ENCODE peak calls at places on chromosome 14, in five cellular contexts. X is A549, O is transverse colon, A is sigmoid colon, K is K562. D is an unnamed sample.

GRCh38 chr14:74697543-74697942 is 15.3 kb downstream of the AREL1 start:
- DNase-seq in O (no peak), K (no peak), A (no peak), X (no peak), D (no peak)

GRCh38 chr14:74596747-74597456 is 15.1 kb downstream of the LTBP2 start:
- DNase-seq in A (no peak), K (no peak), O (no peak), X (no peak), D (peak)

GRCh38 chr14:39434401-39434800 is 2.2 kb upstream of the FBXO33 start:
- DNase-seq in O (no peak), X (no peak), A (no peak), K (no peak), D (no peak)

GRCh38 chr14:61653507-61653906 is 41.8 kb upstream of the HIF1A start:
- DNase-seq in K (no peak), O (no peak), A (peak), X (no peak), D (no peak)

GRCh38 chr14:74488788-74489397 is 4.2 kb downstream of the NPC2 start:
- DNase-seq in K (no peak), A (no peak), O (no peak), X (no peak), D (no peak)

GRCh38 chr14:71103662-71104484 is 196.6 kb downstream of the PCNX1 start:
- DNase-seq in A (no peak), X (peak), K (peak), O (no peak), D (no peak)

GRCh38 chr14:88682495-88683114 is 110.1 kb downstream of the EML5 start:
- DNase-seq in O (no peak), X (no peak), K (no peak), A (no peak), D (no peak)

GRCh38 chr14:75435473-75435872 is 7.7 kb downstream of the JDP2 start:
- DNase-seq in X (no peak), A (no peak), K (no peak), O (no peak), D (no peak)

GRCh38 chr14:104223101-104223809 is 84.9 kb downstream of the KIF26A start:
- DNase-seq in A (no peak), K (peak), X (no peak), O (peak), D (peak)

GRCh38 chr14:32662234-32662633 is 276.4 kb upstream of the NPAS3 start:
- DNase-seq in O (no peak), X (no peak), K (no peak), A (no peak), D (no peak)

GRCh38 chr14:34912182-34912581 is 37.0 kb upstream of the BAZ1A start:
- DNase-seq in K (no peak), X (no peak), O (no peak), A (no peak), D (no peak)

GRCh38 chr14:21061347-21061668 is 3.7 kb downstream of the RNASE8 start:
- DNase-seq in X (no peak), A (no peak), O (no peak), K (no peak), D (no peak)

GRCh38 chr14:70108419-70108818 is 80.3 kb downstream of the SLC8A3 start:
- DNase-seq in A (no peak), X (no peak), K (no peak), O (no peak), D (no peak)

GRCh38 chr14:102504951-102505600 is 4.5 kb downstream of the ANKRD9 start:
- DNase-seq in A (no peak), X (no peak), K (no peak), O (no peak), D (no peak)

DNA sequence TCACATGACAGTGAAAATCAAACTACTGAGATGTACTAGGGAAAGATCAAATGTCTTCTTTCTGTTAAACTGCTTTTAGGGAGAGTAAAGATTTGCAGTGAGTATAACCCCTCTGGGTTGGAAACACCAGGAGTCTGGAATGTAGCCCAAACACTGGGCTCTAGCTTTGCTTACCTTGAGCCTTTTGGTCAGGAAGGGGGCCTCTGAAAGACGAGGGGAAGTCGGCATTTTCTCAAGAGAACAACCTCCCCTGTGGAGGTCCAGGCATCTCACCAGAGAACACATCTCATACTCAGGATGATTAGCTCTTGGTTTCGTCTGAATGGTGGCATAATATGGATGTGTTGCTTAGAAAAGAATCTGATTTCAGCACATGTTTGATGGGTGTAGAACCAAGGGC is 169.0 kb downstream of the ZFP36L1 start:
- DNase-seq in O (no peak), K (no peak), X (no peak), A (no peak), D (no peak)
- H3K4me3 ChIP-seq in O (no peak), K (no peak), X (no peak), A (no peak), D (no peak)

DNA sequence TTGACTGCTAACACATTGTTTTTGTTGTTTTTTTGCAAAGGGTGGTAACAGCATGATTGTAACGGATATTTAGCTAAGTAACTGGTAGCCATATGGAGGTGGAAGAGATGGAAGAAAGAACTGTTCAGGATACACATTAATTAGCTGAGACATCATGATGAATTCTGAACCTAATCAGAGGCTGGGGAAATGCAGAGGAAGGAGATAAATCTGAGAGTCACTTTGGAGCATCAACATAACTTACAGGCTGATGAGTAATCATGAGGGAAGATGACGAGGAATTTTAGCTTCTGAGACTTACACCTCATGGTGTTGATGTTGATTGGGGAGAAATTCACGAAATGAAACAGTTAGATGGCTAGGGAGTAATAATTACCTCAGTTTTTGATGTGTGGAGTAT is 62.3 kb downstream of the NIN start:
- DNase-seq in O (no peak), K (no peak), X (no peak), A (no peak), D (no peak)
- TF ChIP-seq EP300 in O (no peak), K (no peak), X (no peak), A (no peak), D (no peak)

DNA sequence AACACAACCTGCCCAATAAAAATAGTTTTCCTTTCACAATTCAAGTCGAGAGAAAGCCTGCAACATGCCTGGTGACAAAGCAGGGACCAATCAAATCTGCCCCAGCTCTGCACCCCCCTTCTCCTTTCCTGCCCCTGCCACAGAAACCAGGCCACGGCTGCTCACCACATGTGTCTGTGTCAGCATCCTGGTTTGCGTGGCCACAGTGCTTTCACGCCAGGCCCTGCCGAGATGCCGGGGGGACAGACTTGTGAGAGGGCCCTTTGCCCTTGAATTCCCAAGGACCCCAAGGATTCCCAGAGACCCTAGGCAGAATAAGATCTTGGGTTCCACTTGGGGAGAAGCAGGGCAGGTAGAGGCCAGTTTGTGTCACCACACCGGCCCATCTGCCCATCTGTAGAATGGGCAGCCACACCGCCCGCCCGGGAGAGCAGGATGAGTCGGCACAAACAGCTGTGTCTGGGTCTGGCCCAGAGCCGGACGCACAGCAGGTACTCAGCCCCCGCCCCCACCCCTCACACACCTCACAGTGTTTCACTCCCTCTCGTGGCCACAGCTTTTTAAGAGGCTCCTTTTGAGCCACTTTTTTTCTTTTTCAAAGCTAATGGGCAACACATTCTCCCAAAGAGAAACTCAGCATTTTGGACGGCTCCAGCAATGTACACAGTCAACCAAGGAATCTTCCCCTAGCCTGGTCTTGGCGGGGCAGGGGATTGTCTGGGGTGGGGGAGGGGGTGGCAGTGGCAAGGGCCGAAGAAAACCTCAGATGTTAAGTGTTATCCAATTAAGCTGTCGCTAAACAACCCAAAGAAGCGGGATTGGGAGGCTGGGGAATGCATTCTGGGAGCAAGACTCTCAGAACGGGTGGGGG is 41.5 kb downstream of the BCL11B start:
- DNase-seq in K (peak), A (no peak), X (no peak), O (peak), D (no peak)
- H3K4me3 ChIP-seq in K (no peak), A (no peak), X (no peak), O (no peak), D (no peak)

GRCh38 chr14:54902521-54903420 is at the start of gene GCH1:
- DNase-seq in A (peak), K (peak), O (peak), X (peak), D (peak)

GRCh38 chr14:54901380-54902142 is 1.1 kb downstream of the GCH1 start:
- DNase-seq in A (peak), O (peak), K (no peak), X (peak), D (no peak)

GRCh38 chr14:54906075-54906474 is 3.4 kb upstream of the GCH1 start:
- DNase-seq in K (no peak), X (no peak), O (no peak), A (no peak), D (no peak)

GRCh38 chr14:54902143-54902520 is 494 bp downstream of the GCH1 start:
- DNase-seq in K (peak), X (peak), A (peak), O (peak), D (peak)
- TF ChIP-seq EP300 in K (no peak), X (no peak), A (no peak), O (no peak), D (no peak)

GRCh38 chr14:100223332-100224171 is 15.4 kb upstream of the YY1 start:
- DNase-seq in O (no peak), K (no peak), A (no peak), X (no peak), D (no peak)

GRCh38 chr14:100221419-100222218 is 17.3 kb upstream of the YY1 start:
- DNase-seq in K (peak), O (peak), X (no peak), A (no peak), D (no peak)

GRCh38 chr14:100224229-100224628 is 14.7 kb upstream of the YY1 start:
- DNase-seq in X (no peak), O (no peak), K (no peak), A (no peak), D (no peak)

GRCh38 chr14:100225169-100225568 is 13.8 kb upstream of the YY1 start:
- DNase-seq in A (no peak), K (no peak), X (no peak), O (no peak), D (no peak)

DNA sequence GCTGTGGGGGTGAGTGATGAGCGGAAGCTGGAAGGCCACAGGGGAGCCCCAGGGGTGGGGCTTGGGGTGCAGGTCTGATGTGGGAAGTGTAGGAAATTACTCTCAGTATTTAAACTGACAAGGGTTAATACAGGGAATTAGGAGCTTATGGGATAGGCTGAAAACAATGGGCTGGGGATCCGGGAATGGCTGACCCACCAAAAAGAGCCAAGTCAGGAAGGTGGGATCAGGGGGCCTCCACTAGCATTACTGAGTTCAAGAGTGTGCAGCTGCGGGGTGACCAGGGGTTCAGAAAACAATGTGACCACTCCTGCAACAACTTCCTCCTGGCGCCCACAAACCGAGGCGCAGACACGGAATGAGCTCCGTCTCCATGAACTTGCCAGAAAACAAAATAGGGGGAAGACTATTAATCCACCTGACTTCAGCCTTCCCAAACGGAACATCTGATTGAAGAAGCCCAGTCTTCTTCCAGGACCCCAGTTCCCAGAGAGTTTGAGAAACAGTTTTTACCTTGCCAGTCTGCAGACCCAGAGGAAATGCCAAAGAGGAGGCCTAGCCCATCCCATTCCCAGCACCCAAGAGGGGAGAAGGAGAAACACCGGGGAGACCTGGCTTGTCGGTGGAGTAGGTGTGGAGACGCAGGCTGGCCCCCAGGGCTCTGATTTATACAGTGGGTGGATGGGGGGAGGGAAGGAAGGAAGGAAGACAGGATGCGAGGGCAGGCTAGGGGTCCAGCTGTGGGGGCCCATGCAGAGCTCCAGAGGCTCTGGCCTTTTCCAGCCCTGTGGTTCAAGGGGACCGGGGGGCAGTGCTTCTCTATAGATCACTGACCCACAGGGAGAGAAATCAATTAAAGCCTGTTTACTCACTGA is 16.5 kb upstream of the YY1 start:
- DNase-seq in K (no peak), A (no peak), O (no peak), X (no peak), D (no peak)
- H3K4me3 ChIP-seq in K (peak), A (no peak), O (peak), X (no peak), D (no peak)

GRCh38 chr14:67698179-67698578 is 2.6 kb upstream of the RDH11 start:
- DNase-seq in K (no peak), X (no peak), A (no peak), O (no peak), D (no peak)

GRCh38 chr14:67694791-67695393 is 672 bp downstream of the RDH11 start:
- DNase-seq in X (peak), K (peak), A (peak), O (peak), D (peak)

GRCh38 chr14:67697006-67697405 is 1.4 kb upstream of the RDH11 start:
- DNase-seq in K (no peak), O (no peak), X (no peak), A (no peak), D (no peak)

GRCh38 chr14:67690011-67690410 is 5.6 kb downstream of the RDH11 start:
- DNase-seq in O (no peak), K (no peak), A (no peak), X (no peak), D (no peak)

GRCh38 chr14:67695394-67695949 is at the start of gene RDH11:
- DNase-seq in O (peak), A (peak), X (peak), K (peak), D (peak)
- TF ChIP-seq EP300 in O (no peak), A (no peak), X (no peak), K (no peak), D (no peak)

DNA sequence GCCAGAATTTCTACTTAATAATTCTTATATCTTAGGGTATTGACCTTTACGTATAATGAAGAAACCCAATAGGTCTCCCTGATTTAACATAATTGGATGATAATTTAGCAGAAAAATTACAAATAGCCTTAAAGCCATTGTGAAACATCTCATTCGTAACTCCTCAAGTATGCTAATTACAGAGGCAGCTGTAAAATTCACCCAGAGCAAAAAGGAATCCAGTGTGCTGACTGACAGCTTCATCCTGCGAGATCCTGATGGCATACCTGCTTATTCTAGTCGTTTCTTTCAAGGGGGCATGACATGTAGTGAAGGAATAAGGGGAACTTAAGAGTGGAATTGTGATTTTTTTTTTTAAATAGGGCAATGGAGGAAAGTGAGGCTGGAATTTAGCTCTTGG is 291.5 kb downstream of the FUT8 start:
- DNase-seq in A (no peak), X (no peak), O (no peak), K (no peak), D (no peak)
- H3K4me3 ChIP-seq in A (no peak), X (no peak), O (no peak), K (no peak), D (no peak)

GRCh38 chr14:76924363-76925151 is 98.3 kb downstream of the LRRC74A start:
- DNase-seq in O (no peak), X (no peak), K (peak), A (no peak), D (peak)

GRCh38 chr14:76929927-76930326 is 98.6 kb downstream of the IRF2BPL start:
- DNase-seq in A (peak), O (peak), X (no peak), K (peak), D (no peak)

GRCh38 chr14:76923422-76924362 is 97.5 kb downstream of the LRRC74A start:
- DNase-seq in X (no peak), K (no peak), O (no peak), A (no peak), D (peak)

GRCh38 chr14:76928301-76928700 is 100.2 kb downstream of the IRF2BPL start:
- DNase-seq in O (no peak), K (no peak), A (no peak), X (no peak), D (peak)

GRCh38 chr14:76926521-76927251 is 100.5 kb downstream of the LRRC74A start:
- DNase-seq in X (no peak), A (peak), O (no peak), K (no peak), D (peak)
- TF ChIP-seq EP300 in X (no peak), A (no peak), O (no peak), K (no peak), D (no peak)

GRCh38 chr14:68628605-68629310 is 164.1 kb downstream of the ZFP36L1 start:
- DNase-seq in O (peak), K (no peak), A (no peak), X (no peak), D (no peak)
- H3K4me3 ChIP-seq in O (peak), K (no peak), A (peak), X (no peak), D (peak)

DNA sequence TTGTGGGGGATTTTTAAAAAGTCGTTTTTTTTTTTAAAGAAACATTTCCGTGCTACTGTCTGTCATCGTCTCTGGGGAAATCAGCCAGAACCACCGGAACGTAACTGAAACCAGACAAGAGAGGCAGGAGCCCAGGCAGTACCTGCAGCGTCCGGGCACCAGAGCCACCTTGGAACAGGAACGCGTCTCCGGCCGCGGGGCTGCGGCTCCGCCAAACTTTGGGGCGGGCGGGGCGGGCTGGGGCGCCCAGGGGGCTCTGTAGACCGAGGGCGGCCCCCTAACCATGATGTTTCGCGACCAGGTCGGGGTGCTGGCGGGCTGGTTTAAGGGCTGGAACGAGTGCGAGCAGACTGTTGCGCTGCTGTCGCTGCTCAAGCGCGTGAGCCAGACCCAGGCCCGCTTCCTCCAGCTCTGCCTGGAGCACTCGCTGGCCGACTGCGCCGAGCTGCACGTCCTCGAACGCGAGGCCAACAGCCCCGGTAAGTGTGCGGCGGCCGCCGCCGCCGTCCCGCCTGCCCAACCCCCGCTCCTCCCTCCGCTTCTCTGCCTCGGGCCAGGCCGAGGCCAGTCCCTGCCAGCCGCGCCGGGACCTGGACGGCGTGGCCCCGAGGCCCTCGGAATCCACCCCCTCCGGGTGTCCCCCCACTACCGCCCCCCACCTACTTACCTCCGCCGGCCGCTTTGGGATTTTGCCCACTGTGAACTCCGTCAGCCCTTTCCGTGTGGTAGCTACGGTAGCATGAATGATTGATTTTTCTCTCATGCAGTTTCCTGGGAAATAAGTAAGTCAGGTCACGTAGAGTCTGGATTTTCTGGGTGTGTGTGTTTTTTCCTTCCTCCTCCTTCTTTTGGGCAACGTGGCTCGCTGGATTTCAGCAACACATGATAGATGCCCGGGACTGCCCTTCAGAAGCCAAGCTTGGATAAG is 970 bp downstream of the SAMD4A start:
- DNase-seq in O (peak), A (peak), X (no peak), K (peak), D (peak)
- TF ChIP-seq EP300 in O (no peak), A (no peak), X (no peak), K (no peak), D (no peak)